ENCODE peak calls at places on chromosomes 4 and X, in six cellular contexts. Y, I, G, C, Q and E are unnamed samples.

GRCh38 chrX:23782455-23782854 is 518 bp upstream of the SAT1 start:
- DNase-seq in Y (no peak), I (no peak), G (no peak), C (no peak), Q (no peak), E (no peak)

GRCh38 chr4:78379040-78379439 is 172.5 kb upstream of the ANXA3 start:
- DNase-seq in Y (no peak), I (no peak), G (no peak), C (no peak), Q (no peak), E (peak; percentile 3)

GRCh38 chrX:69154051-69154450 is 11.2 kb downstream of the PJA1 start:
- DNase-seq in Y (no peak), I (no peak), G (no peak), C (no peak), Q (no peak), E (no peak)

GRCh38 chrX:32562261-32562660 is 649.1 kb downstream of the DMD start:
- DNase-seq in Y (no peak), I (no peak), G (no peak), C (no peak), Q (no peak), E (no peak)

GRCh38 chrX:105820247-105820646 is 2.1 kb upstream of the NRK start:
- DNase-seq in Y (no peak), I (no peak), G (no peak), C (no peak), Q (no peak), E (no peak)

GRCh38 chrX:23981711-23982110 is 45.3 kb downstream of the KLHL15 start:
- DNase-seq in Y (no peak), I (no peak), G (no peak), C (no peak), Q (no peak), E (no peak)

GRCh38 chr4:132383571-132384199 is 765.4 kb upstream of the PCDH10 start:
- DNase-seq in Y (no peak), I (no peak), G (no peak), C (no peak), Q (no peak), E (no peak)

GRCh38 chrX:3548743-3549441 is 164.6 kb downstream of the PRKX start:
- DNase-seq in Y (peak; percentile 68), I (peak; percentile 47), G (no peak), C (peak; percentile 42), Q (peak; percentile 55), E (no peak)

GRCh38 chr4:124710911-124711310 is 1.6 kb downstream of the ANKRD50 start:
- DNase-seq in Y (peak; percentile 32), I (peak; percentile 5), G (no peak), C (peak; percentile 6), Q (no peak), E (peak; percentile 25)

GRCh38 chr4:5956285-5957021 is 61.8 kb downstream of the C4orf50 start:
- DNase-seq in Y (no peak), I (no peak), G (no peak), C (no peak), Q (no peak), E (peak; percentile 10)

GRCh38 chrX:136268051-136269048 is 17.1 kb upstream of the MAP7D3 start:
- DNase-seq in Y (no peak), I (peak; percentile 37), G (no peak), C (no peak), Q (peak; percentile 22), E (peak; percentile 2)

GRCh38 chrX:101931104-101931493 is 728 bp downstream of the ZMAT1 start:
- DNase-seq in Y (no peak), I (no peak), G (no peak), C (no peak), Q (no peak), E (no peak)

GRCh38 chrX:134631404-134632346 is 26.6 kb downstream of the PLAC1 start:
- DNase-seq in Y (peak; percentile 82), I (peak; percentile 56), G (no peak), C (no peak), Q (no peak), E (no peak)

GRCh38 chr4:29304595-29304994 is 1415.6 kb upstream of the PCDH7 start:
- DNase-seq in Y (no peak), I (peak; percentile 7), G (no peak), C (no peak), Q (no peak), E (no peak)

GRCh38 chr4:78776729-78777555 is 792 bp downstream of the BMP2K start:
- DNase-seq in Y (peak; percentile 42), I (peak; percentile 70), G (peak; percentile 43), C (peak; percentile 51), Q (no peak), E (peak; percentile 73)

GRCh38 chr4:126265880-126266279 is 951.1 kb downstream of the FAT4 start:
- DNase-seq in Y (no peak), I (peak; percentile 7), G (no peak), C (no peak), Q (no peak), E (no peak)

GRCh38 chr4:113636877-113637276 is 124.7 kb downstream of the CAMK2D start:
- DNase-seq in Y (no peak), I (peak; percentile 31), G (no peak), C (peak; percentile 64), Q (no peak), E (no peak)

GRCh38 chr4:77015390-77015789 is 60.4 kb downstream of the CCNI start:
- DNase-seq in Y (no peak), I (no peak), G (no peak), C (peak; percentile 62), Q (no peak), E (no peak)

GRCh38 chr4:95732061-95732460 is 107.8 kb upstream of the PDHA2 start:
- DNase-seq in Y (no peak), I (no peak), G (no peak), C (peak; percentile 14), Q (no peak), E (no peak)